ENCODE peak calls at places on chromosomes 7 and 10, in four cellular contexts. One of them, this sample, is unnamed. For H3K4me1 and H3K9me3, the result is how much of the 10 kb centered on the place peaks cover.

GRCh38 chr7:930975-931758 is 23.3 kb downstream of the ADAP1 start:
- DNase-seq in H9: no peak
- DNase-seq in HCT116: no peak
- DNase-seq in pancreas: peak
- DNase-seq in this sample: peak

GRCh38 chr7:90345548-90346319 is 782 bp upstream of the GTPBP10 start:
- DNase-seq in HCT116: no peak
- DNase-seq in H9: no peak
- DNase-seq in pancreas: no peak
- DNase-seq in this sample: no peak

GRCh38 chr10:25557136-25557535 is 376.9 kb upstream of the MYO3A start:
- DNase-seq in pancreas: no peak
- DNase-seq in HCT116: no peak
- DNase-seq in H9: no peak
- DNase-seq in this sample: no peak

GRCh38 chr7:84258628-84259027 is 64.0 kb upstream of the SEMA3A start:
- DNase-seq in HCT116: no peak
- DNase-seq in H9: no peak
- DNase-seq in pancreas: no peak
- DNase-seq in this sample: no peak

GRCh38 chr7:156780724-156781455 is 112.1 kb downstream of the LMBR1 start:
- DNase-seq in HCT116: no peak
- DNase-seq in H9: no peak
- DNase-seq in pancreas: no peak
- DNase-seq in this sample: no peak

GRCh38 chr10:76430330-76430729 is 998.9 kb downstream of the LRMDA start:
- DNase-seq in H9: no peak
- DNase-seq in pancreas: no peak
- DNase-seq in HCT116: no peak
- DNase-seq in this sample: no peak

GRCh38 chr10:94076325-94076841 is 82.7 kb downstream of the PLCE1 start:
- DNase-seq in pancreas: no peak
- DNase-seq in H9: no peak
- DNase-seq in HCT116: no peak
- DNase-seq in this sample: no peak

GRCh38 chr7:139714163-139714901 is 63.5 kb downstream of the HIPK2 start:
- DNase-seq in pancreas: no peak
- DNase-seq in HCT116: no peak
- DNase-seq in H9: peak
- DNase-seq in this sample: peak

GRCh38 chr10:74683621-74684114 is 142.7 kb upstream of the KAT6B start:
- DNase-seq in H9: no peak
- DNase-seq in pancreas: no peak
- DNase-seq in HCT116: no peak
- DNase-seq in this sample: no peak

GRCh38 chr7:47625861-47626444 is 44.0 kb upstream of the TNS3 start:
- DNase-seq in HCT116: no peak
- DNase-seq in pancreas: no peak
- DNase-seq in H9: peak
- DNase-seq in this sample: no peak

DNA sequence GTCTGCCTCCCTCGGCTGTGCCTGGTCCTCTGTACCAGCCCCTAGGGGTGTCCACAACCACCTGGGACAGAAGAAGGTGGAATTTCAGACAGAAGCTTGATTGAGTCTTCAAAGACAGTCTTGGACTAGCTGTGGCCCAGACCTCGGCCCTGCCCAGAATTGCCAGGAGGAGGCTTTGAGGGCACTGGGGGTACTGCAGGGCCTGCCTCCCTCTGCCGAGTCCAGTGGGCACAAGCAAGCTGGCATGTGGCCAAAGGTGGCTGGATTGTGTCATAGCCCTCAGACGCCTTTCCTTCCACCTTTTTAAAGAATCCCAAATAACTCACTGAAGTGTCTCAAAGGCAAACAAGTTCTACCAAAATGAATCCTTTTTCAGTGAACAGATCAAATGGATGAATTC is 29.0 kb upstream of the SLC26A4 start:
- DNase-seq in HCT116: no peak
- DNase-seq in pancreas: no peak
- DNase-seq in H9: no peak
- DNase-seq in this sample: no peak
- H3K4me1 ChIP-seq in HCT116: under half
- H3K4me1 ChIP-seq in pancreas: under half
- H3K4me1 ChIP-seq in H9: under half
- H3K4me1 ChIP-seq in this sample: under half

GRCh38 chr7:46461334-46461777 is 540.3 kb upstream of the IGFBP3 start:
- DNase-seq in H9: no peak
- DNase-seq in pancreas: no peak
- DNase-seq in HCT116: no peak
- DNase-seq in this sample: no peak
- H3K9me3 ChIP-seq in H9: under half
- H3K9me3 ChIP-seq in pancreas: under half
- H3K9me3 ChIP-seq in HCT116: under half
- H3K9me3 ChIP-seq in this sample: under half

GRCh38 chr7:22343612-22344011 is 13.3 kb downstream of the RAPGEF5 start:
- DNase-seq in HCT116: no peak
- DNase-seq in pancreas: no peak
- DNase-seq in H9: no peak
- DNase-seq in this sample: no peak

GRCh38 chr7:22338875-22339274 is 18.1 kb downstream of the RAPGEF5 start:
- DNase-seq in H9: no peak
- DNase-seq in HCT116: no peak
- DNase-seq in pancreas: no peak
- DNase-seq in this sample: no peak

GRCh38 chr7:22343071-22343470 is 13.9 kb downstream of the RAPGEF5 start:
- DNase-seq in H9: no peak
- DNase-seq in pancreas: no peak
- DNase-seq in HCT116: no peak
- DNase-seq in this sample: no peak

GRCh38 chr7:22338411-22338810 is 18.5 kb downstream of the RAPGEF5 start:
- DNase-seq in pancreas: no peak
- DNase-seq in H9: no peak
- DNase-seq in HCT116: no peak
- DNase-seq in this sample: no peak

GRCh38 chr7:22339725-22340390 is 17.1 kb downstream of the RAPGEF5 start:
- DNase-seq in pancreas: no peak
- DNase-seq in H9: no peak
- DNase-seq in HCT116: no peak
- DNase-seq in this sample: no peak
- H3K4me1 ChIP-seq in pancreas: under half
- H3K4me1 ChIP-seq in H9: under half
- H3K4me1 ChIP-seq in HCT116: under half
- H3K4me1 ChIP-seq in this sample: under half

GRCh38 chr10:665579-666091 is 23.8 kb downstream of the DIP2C start:
- DNase-seq in H9: no peak
- DNase-seq in pancreas: no peak
- DNase-seq in HCT116: no peak
- DNase-seq in this sample: peak

GRCh38 chr10:666237-667012 is 23.0 kb downstream of the DIP2C start:
- DNase-seq in H9: no peak
- DNase-seq in pancreas: no peak
- DNase-seq in HCT116: no peak
- DNase-seq in this sample: no peak

GRCh38 chr10:667602-668143 is 21.8 kb downstream of the DIP2C start:
- DNase-seq in pancreas: no peak
- DNase-seq in HCT116: no peak
- DNase-seq in H9: no peak
- DNase-seq in this sample: no peak

GRCh38 chr10:668786-669485 is 20.5 kb downstream of the DIP2C start:
- DNase-seq in H9: no peak
- DNase-seq in pancreas: no peak
- DNase-seq in HCT116: no peak
- DNase-seq in this sample: no peak

DNA sequence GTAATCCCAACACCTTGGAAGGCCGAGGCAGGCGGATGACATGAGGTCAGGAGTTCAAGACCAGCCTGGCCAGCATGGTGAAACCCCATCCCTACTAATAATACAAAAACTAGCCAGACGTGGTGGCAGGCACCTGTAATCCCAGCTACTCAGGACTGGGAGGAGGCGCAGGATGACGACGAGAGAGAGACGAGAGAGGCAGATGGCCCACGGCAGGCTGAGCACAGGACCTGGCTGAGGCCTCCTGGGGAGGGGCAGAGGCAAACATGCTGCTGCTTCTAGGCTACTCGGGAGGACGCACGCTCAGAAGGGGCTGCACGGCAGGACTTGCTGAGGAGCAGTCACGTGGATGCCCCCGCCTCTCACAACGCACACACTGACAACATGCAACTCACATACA is 22.4 kb downstream of the DIP2C start:
- DNase-seq in H9: no peak
- DNase-seq in HCT116: no peak
- DNase-seq in pancreas: no peak
- DNase-seq in this sample: no peak
- H3K9me3 ChIP-seq in H9: under half
- H3K9me3 ChIP-seq in HCT116: under half
- H3K9me3 ChIP-seq in pancreas: under half
- H3K9me3 ChIP-seq in this sample: under half

GRCh38 chr10:131975003-131975402 is 6.7 kb downstream of the BNIP3 start:
- DNase-seq in HCT116: no peak
- DNase-seq in H9: no peak
- DNase-seq in pancreas: no peak
- DNase-seq in this sample: no peak
- H3K4me1 ChIP-seq in HCT116: under half
- H3K4me1 ChIP-seq in H9: under half
- H3K4me1 ChIP-seq in pancreas: under half
- H3K4me1 ChIP-seq in this sample: under half

GRCh38 chr7:98100088-98100487 is 6.6 kb upstream of the LMTK2 start:
- DNase-seq in H9: no peak
- DNase-seq in pancreas: no peak
- DNase-seq in HCT116: no peak
- DNase-seq in this sample: no peak
- H3K9me3 ChIP-seq in H9: under half
- H3K9me3 ChIP-seq in pancreas: under half
- H3K9me3 ChIP-seq in HCT116: under half
- H3K9me3 ChIP-seq in this sample: under half

This sample was measured in right lobe of liver.